ENCODE peak calls at places on chromosomes 13 and 19, in six cellular contexts. T is Karpas-422; V is SW 1271; I is left lung; L is hypothalamus; D is stimulated activated CD8-positive, alpha-beta memory T cell treated with anti-CD3 and anti-CD28 coated beads, Interleukin-2, amount 100 ng/mL, for 48 hours. Q is an unnamed sample.

GRCh38 chr19:39987596-39987995 is 9.3 kb upstream of the ZNF546 start:
- DNase-seq in V (no peak), D (no peak), T (no peak), I (no peak), L (no peak), Q (no peak)

GRCh38 chr19:50780753-50781480 is 9.3 kb upstream of the ACP4 start:
- DNase-seq in I (no peak), L (no peak), D (no peak), V (no peak), T (no peak), Q (no peak)

GRCh38 chr13:82062772-82063171 is 1721.8 kb upstream of the SPRY2 start:
- DNase-seq in L (no peak), T (no peak), V (no peak), D (no peak), I (no peak), Q (no peak)

GRCh38 chr19:15303105-15303780 is 29.1 kb downstream of the BRD4 start:
- DNase-seq in I (no peak), V (no peak), D (no peak), L (no peak), T (no peak), Q (no peak)

GRCh38 chr13:83881031-83881727 is 1.1 kb downstream of the SLITRK1 start:
- DNase-seq in D (no peak), T (no peak), V (no peak), L (peak; percentile 47), I (no peak), Q (no peak)

GRCh38 chr19:55467236-55468053 is 2.9 kb upstream of the C19orf85 start:
- DNase-seq in I (peak; percentile 96), T (peak; percentile 91), L (peak; percentile 36), D (peak; percentile 60), V (peak; percentile 35), Q (peak; percentile 30)

GRCh38 chr13:32471187-32471922 is 43.4 kb upstream of the N4BP2L1 start:
- DNase-seq in D (no peak), T (no peak), I (no peak), L (peak; percentile 21), V (no peak), Q (no peak)

GRCh38 chr13:45086484-45086883 is 33.8 kb upstream of the GTF2F2 start:
- DNase-seq in D (no peak), I (no peak), V (no peak), T (no peak), L (no peak), Q (no peak)

GRCh38 chr19:13006431-13007281 is 11.4 kb downstream of the NFIX start:
- DNase-seq in V (no peak), T (no peak), I (peak; percentile 71), D (no peak), L (no peak), Q (no peak)

GRCh38 chr13:102325321-102325720 is 76.5 kb downstream of the FGF14 start:
- DNase-seq in V (no peak), T (no peak), L (no peak), I (no peak), D (no peak), Q (no peak)

GRCh38 chr13:65966991-65967451 is 1263.1 kb downstream of the PCDH9 start:
- DNase-seq in I (no peak), V (peak; percentile 75), T (peak; percentile 77), D (no peak), L (no peak), Q (no peak)

GRCh38 chr13:101751488-101751887 is 299.0 kb downstream of the ITGBL1 start:
- DNase-seq in T (no peak), D (no peak), L (no peak), I (no peak), V (peak; percentile 41), Q (peak; percentile 16)